ENCODE peak calls at places on chromosomes 12 and 14, in nine cellular contexts. One of them, this sample, is unnamed.

GRCh38 chr14:33987565-33988080 is 36.7 kb upstream of the EGLN3 start:
- DNase-seq in A172: no peak
- DNase-seq in glutamatergic neuron: no peak
- DNase-seq in activated gamma-delta T cell treated with anti-CD3 and anti-CD28 coated beads, Interleukin-2, amount 50 U/mL, for 16 hours: no peak
- DNase-seq in cardiac fibroblast: no peak
- DNase-seq in left ventricle myocardium superior: no peak
- DNase-seq in pancreas: no peak
- DNase-seq in anterior cingulate cortex: no peak
- DNase-seq in lower leg skin: no peak
- DNase-seq in this sample: no peak

GRCh38 chr12:116882742-116883141 is 1.5 kb upstream of the HRK start:
- DNase-seq in lower leg skin: no peak
- DNase-seq in left ventricle myocardium superior: no peak
- DNase-seq in cardiac fibroblast: peak; percentile 50
- DNase-seq in activated gamma-delta T cell treated with anti-CD3 and anti-CD28 coated beads, Interleukin-2, amount 50 U/mL, for 16 hours: no peak
- DNase-seq in pancreas: no peak
- DNase-seq in anterior cingulate cortex: no peak
- DNase-seq in A172: no peak
- DNase-seq in glutamatergic neuron: no peak
- DNase-seq in this sample: no peak

GRCh38 chr14:75877292-75877691 is 104.5 kb downstream of the TGFB3 start:
- DNase-seq in pancreas: no peak
- DNase-seq in glutamatergic neuron: no peak
- DNase-seq in cardiac fibroblast: peak; percentile 95
- DNase-seq in activated gamma-delta T cell treated with anti-CD3 and anti-CD28 coated beads, Interleukin-2, amount 50 U/mL, for 16 hours: no peak
- DNase-seq in lower leg skin: no peak
- DNase-seq in A172: peak; percentile 22
- DNase-seq in anterior cingulate cortex: no peak
- DNase-seq in left ventricle myocardium superior: peak; percentile 44
- DNase-seq in this sample: peak; percentile 22

GRCh38 chr12:100953217-100953616 is 158.6 kb downstream of the ANO4 start:
- DNase-seq in anterior cingulate cortex: no peak
- DNase-seq in A172: no peak
- DNase-seq in left ventricle myocardium superior: no peak
- DNase-seq in lower leg skin: no peak
- DNase-seq in activated gamma-delta T cell treated with anti-CD3 and anti-CD28 coated beads, Interleukin-2, amount 50 U/mL, for 16 hours: no peak
- DNase-seq in pancreas: no peak
- DNase-seq in cardiac fibroblast: peak; percentile 5
- DNase-seq in glutamatergic neuron: no peak
- DNase-seq in this sample: no peak

GRCh38 chr12:112738531-112738930 is 53.0 kb upstream of the RPH3A start:
- DNase-seq in pancreas: no peak
- DNase-seq in cardiac fibroblast: no peak
- DNase-seq in left ventricle myocardium superior: no peak
- DNase-seq in glutamatergic neuron: no peak
- DNase-seq in A172: no peak
- DNase-seq in activated gamma-delta T cell treated with anti-CD3 and anti-CD28 coated beads, Interleukin-2, amount 50 U/mL, for 16 hours: no peak
- DNase-seq in lower leg skin: no peak
- DNase-seq in anterior cingulate cortex: no peak
- DNase-seq in this sample: no peak

GRCh38 chr12:51889216-51890134 is 1.6 kb downstream of the ANKRD33 start:
- DNase-seq in pancreas: peak; percentile 18
- DNase-seq in A172: no peak
- DNase-seq in glutamatergic neuron: no peak
- DNase-seq in lower leg skin: peak; percentile 79
- DNase-seq in cardiac fibroblast: peak; percentile 46
- DNase-seq in activated gamma-delta T cell treated with anti-CD3 and anti-CD28 coated beads, Interleukin-2, amount 50 U/mL, for 16 hours: no peak
- DNase-seq in anterior cingulate cortex: no peak
- DNase-seq in left ventricle myocardium superior: no peak
- DNase-seq in this sample: no peak

GRCh38 chr12:116637589-116638165 is 78.5 kb downstream of the MAP1LC3B2 start:
- DNase-seq in A172: no peak
- DNase-seq in anterior cingulate cortex: no peak
- DNase-seq in glutamatergic neuron: no peak
- DNase-seq in pancreas: no peak
- DNase-seq in lower leg skin: no peak
- DNase-seq in activated gamma-delta T cell treated with anti-CD3 and anti-CD28 coated beads, Interleukin-2, amount 50 U/mL, for 16 hours: no peak
- DNase-seq in left ventricle myocardium superior: no peak
- DNase-seq in cardiac fibroblast: no peak
- DNase-seq in this sample: no peak

GRCh38 chr12:16458521-16459078 is 111.2 kb downstream of the MGST1 start:
- DNase-seq in anterior cingulate cortex: no peak
- DNase-seq in glutamatergic neuron: no peak
- DNase-seq in left ventricle myocardium superior: no peak
- DNase-seq in activated gamma-delta T cell treated with anti-CD3 and anti-CD28 coated beads, Interleukin-2, amount 50 U/mL, for 16 hours: no peak
- DNase-seq in lower leg skin: no peak
- DNase-seq in cardiac fibroblast: no peak
- DNase-seq in A172: no peak
- DNase-seq in pancreas: no peak
- DNase-seq in this sample: no peak

GRCh38 chr14:54220122-54220691 is 176.6 kb upstream of the CDKN3 start:
- DNase-seq in pancreas: no peak
- DNase-seq in lower leg skin: no peak
- DNase-seq in A172: no peak
- DNase-seq in activated gamma-delta T cell treated with anti-CD3 and anti-CD28 coated beads, Interleukin-2, amount 50 U/mL, for 16 hours: no peak
- DNase-seq in cardiac fibroblast: peak; percentile 44
- DNase-seq in anterior cingulate cortex: no peak
- DNase-seq in glutamatergic neuron: peak; percentile 54
- DNase-seq in left ventricle myocardium superior: peak; percentile 55
- DNase-seq in this sample: no peak

GRCh38 chr12:106605254-106605653 is 22.4 kb downstream of the RFX4 start:
- DNase-seq in left ventricle myocardium superior: no peak
- DNase-seq in anterior cingulate cortex: no peak
- DNase-seq in cardiac fibroblast: no peak
- DNase-seq in activated gamma-delta T cell treated with anti-CD3 and anti-CD28 coated beads, Interleukin-2, amount 50 U/mL, for 16 hours: no peak
- DNase-seq in lower leg skin: no peak
- DNase-seq in pancreas: no peak
- DNase-seq in glutamatergic neuron: no peak
- DNase-seq in A172: no peak
- DNase-seq in this sample: no peak

GRCh38 chr12:109134186-109134917 is 18.0 kb downstream of the ACACB start:
- DNase-seq in cardiac fibroblast: peak; percentile 87
- DNase-seq in activated gamma-delta T cell treated with anti-CD3 and anti-CD28 coated beads, Interleukin-2, amount 50 U/mL, for 16 hours: no peak
- DNase-seq in anterior cingulate cortex: no peak
- DNase-seq in lower leg skin: no peak
- DNase-seq in glutamatergic neuron: peak; percentile 24
- DNase-seq in A172: peak; percentile 22
- DNase-seq in left ventricle myocardium superior: peak; percentile 63
- DNase-seq in pancreas: no peak
- DNase-seq in this sample: no peak

This sample was measured in mucosa of gallbladder.